ENCODE peak calls at places on chromosomes 1 and 21, in seven cellular contexts. L, T, C, A, I, Y and R are unnamed samples.

GRCh38 chr1:38938722-38939260 is 2.8 kb downstream of the RHBDL2 start:
- DNase-seq in T (no peak), I (no peak), L (no peak), Y (no peak), C (no peak), A (no peak), R (no peak)

GRCh38 chr1:86965012-86965826 is 50.8 kb downstream of the HS2ST1 start:
- DNase-seq in C (no peak), L (peak), Y (no peak), T (no peak), I (no peak), A (peak), R (no peak)

GRCh38 chr1:200035397-200035955 is 8.0 kb downstream of the NR5A2 start:
- DNase-seq in A (peak), C (no peak), L (no peak), I (no peak), Y (no peak), T (no peak), R (no peak)

GRCh38 chr1:234921266-234922062 is 207.2 kb downstream of the TOMM20 start:
- DNase-seq in T (no peak), Y (peak), L (no peak), I (peak), A (no peak), C (no peak), R (no peak)

GRCh38 chr1:114207635-114208034 is 54.0 kb upstream of the SYT6 start:
- DNase-seq in L (no peak), I (no peak), C (no peak), A (no peak), T (no peak), Y (no peak), R (no peak)

GRCh38 chr1:156464335-156464734 is 36.2 kb downstream of the MEF2D start:
- DNase-seq in Y (no peak), A (no peak), I (peak), T (no peak), L (no peak), C (no peak), R (no peak)

GRCh38 chr1:25688390-25689119 is 72.0 kb downstream of the MAN1C1 start:
- DNase-seq in A (peak), I (no peak), L (peak), Y (no peak), T (no peak), C (no peak), R (no peak)

GRCh38 chr21:33412832-33413519 is 9.8 kb downstream of the IFNGR2 start:
- DNase-seq in I (no peak), T (no peak), Y (no peak), L (peak), A (peak), C (no peak), R (no peak)

GRCh38 chr1:161706483-161707347 is at the start of gene FCRLA:
- DNase-seq in I (no peak), A (no peak), L (peak), Y (no peak), C (peak), T (no peak), R (peak)

GRCh38 chr1:233815865-233816264 is 88.6 kb upstream of the SLC35F3 start:
- DNase-seq in T (no peak), A (no peak), L (no peak), Y (no peak), I (no peak), C (no peak), R (no peak)

GRCh38 chr1:244395965-244396364 is 55.7 kb downstream of the ADSS2 start:
- DNase-seq in T (no peak), I (no peak), C (no peak), L (no peak), Y (no peak), A (no peak), R (no peak)

GRCh38 chr1:41876533-41877445 is 41.9 kb downstream of the HIVEP3 start:
- DNase-seq in C (no peak), Y (no peak), I (no peak), A (no peak), T (no peak), L (no peak), R (no peak)

GRCh38 chr1:60280764-60281278 is 207.3 kb upstream of the C1orf87 start:
- DNase-seq in C (no peak), A (no peak), Y (no peak), L (no peak), T (no peak), I (no peak), R (no peak)

GRCh38 chr1:12087797-12088314 is 24.8 kb downstream of the TNFRSF8 start:
- DNase-seq in Y (peak), T (no peak), C (no peak), A (peak), I (no peak), L (no peak), R (no peak)

GRCh38 chr1:31662463-31662862 is 17.8 kb upstream of the PEF1 start:
- DNase-seq in T (no peak), C (no peak), A (no peak), L (no peak), Y (no peak), I (no peak), R (no peak)

GRCh38 chr1:166330096-166330495 is 163.3 kb upstream of the FAM78B start:
- DNase-seq in T (no peak), Y (no peak), I (no peak), C (no peak), A (no peak), L (no peak), R (no peak)

GRCh38 chr1:23704834-23705495 is 13.4 kb downstream of the RPL11 start:
- DNase-seq in L (no peak), T (no peak), A (no peak), C (no peak), Y (no peak), I (no peak), R (no peak)

GRCh38 chr1:7401814-7402547 is 369.1 kb upstream of the VAMP3 start:
- DNase-seq in A (no peak), T (no peak), C (peak), Y (no peak), L (peak), I (no peak), R (peak)

GRCh38 chr1:235888119-235888643 is 21.5 kb upstream of the LYST start:
- DNase-seq in A (peak), I (no peak), T (no peak), L (no peak), C (no peak), Y (no peak), R (no peak)

GRCh38 chr1:115355069-115355468 is 17.0 kb upstream of the NGF start:
- DNase-seq in C (no peak), Y (no peak), L (no peak), T (no peak), I (no peak), A (no peak), R (no peak)

GRCh38 chr1:110019790-110020189 is 14.6 kb upstream of the STRIP1 start:
- DNase-seq in T (no peak), I (no peak), C (no peak), Y (no peak), L (no peak), A (no peak), R (no peak)

GRCh38 chr1:94799201-94799600 is 21.0 kb upstream of the SLC44A3 start:
- DNase-seq in T (no peak), A (no peak), I (no peak), L (no peak), Y (no peak), C (no peak), R (no peak)

GRCh38 chr1:208565761-208566440 is 321.7 kb upstream of the PLXNA2 start:
- DNase-seq in C (no peak), I (no peak), Y (no peak), L (no peak), A (no peak), T (no peak), R (no peak)

GRCh38 chr1:183896466-183897026 is 91.6 kb downstream of the RGL1 start:
- DNase-seq in C (peak), L (no peak), Y (no peak), A (no peak), T (no peak), I (no peak), R (no peak)

GRCh38 chr1:24190970-24191570 is 4.0 kb upstream of the IFNLR1 start:
- DNase-seq in T (no peak), L (no peak), I (no peak), C (no peak), Y (no peak), A (peak), R (no peak)

GRCh38 chr1:200888349-200888838 is 6.3 kb upstream of the INAVA start:
- DNase-seq in L (peak), A (peak), I (no peak), T (no peak), Y (no peak), C (no peak), R (no peak)

GRCh38 chr1:190475394-190476250 is 2.0 kb downstream of the BRINP3 start:
- DNase-seq in A (peak), C (no peak), Y (peak), I (no peak), L (peak), T (no peak), R (no peak)

GRCh38 chr1:224700915-224701531 is 84.9 kb downstream of the CNIH3 start:
- DNase-seq in C (no peak), A (peak), T (no peak), L (no peak), Y (no peak), I (no peak), R (no peak)

GRCh38 chr1:5692649-5693048 is 299.6 kb downstream of the NPHP4 start:
- DNase-seq in L (peak), I (no peak), T (no peak), C (no peak), Y (no peak), A (peak), R (no peak)

DNA sequence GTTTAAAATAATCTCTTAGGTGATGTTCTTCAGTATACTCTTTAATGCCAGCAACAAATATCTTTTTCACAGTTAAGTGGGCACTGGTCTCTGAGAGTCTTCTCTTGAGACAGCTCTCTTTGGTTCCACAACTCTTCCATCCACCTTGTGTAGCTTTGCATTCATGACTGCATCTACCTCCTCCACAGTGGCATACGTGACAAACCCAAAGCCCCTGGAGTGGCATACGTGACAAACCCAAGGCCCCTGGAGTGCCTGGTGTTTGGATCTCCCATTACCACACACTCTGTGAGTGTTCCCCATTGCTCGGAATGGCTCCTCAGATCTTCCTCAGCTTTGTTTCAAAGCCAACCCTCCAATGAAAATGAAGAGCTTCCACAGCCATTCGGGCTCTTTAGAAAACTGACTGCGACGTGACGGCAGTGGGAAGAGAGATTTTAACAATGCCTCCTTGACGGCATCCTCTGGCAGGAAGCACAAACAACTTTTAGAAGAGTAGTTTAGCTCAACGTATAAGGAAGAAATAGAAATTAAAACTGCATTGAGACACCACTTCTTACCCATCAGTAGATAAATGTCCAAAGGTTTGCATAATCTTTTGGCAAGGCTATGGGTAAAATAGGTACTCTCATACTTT is 45.8 kb downstream of the SLC30A7 start:
- DNase-seq in Y (no peak), C (no peak), I (no peak), T (no peak), A (no peak), L (no peak), R (no peak)
- H3K4me3 ChIP-seq in Y (no peak), C (no peak), I (no peak), T (no peak), A (no peak), L (no peak), R (no peak)

GRCh38 chr1:221723918-221724263 is 18.0 kb downstream of the DUSP10 start:
- DNase-seq in A (no peak), L (no peak), Y (no peak), C (no peak), T (no peak), I (no peak), R (no peak)

GRCh38 chr1:221724931-221725605 is 16.8 kb downstream of the DUSP10 start:
- DNase-seq in C (no peak), T (no peak), A (no peak), L (no peak), Y (peak), I (no peak), R (no peak)

GRCh38 chr1:221722254-221723017 is 19.5 kb downstream of the DUSP10 start:
- DNase-seq in L (no peak), I (no peak), Y (no peak), C (no peak), T (no peak), A (no peak), R (no peak)

GRCh38 chr1:221725683-221726330 is 16.1 kb downstream of the DUSP10 start:
- DNase-seq in L (no peak), T (no peak), C (no peak), I (no peak), Y (no peak), A (no peak), R (no peak)

DNA sequence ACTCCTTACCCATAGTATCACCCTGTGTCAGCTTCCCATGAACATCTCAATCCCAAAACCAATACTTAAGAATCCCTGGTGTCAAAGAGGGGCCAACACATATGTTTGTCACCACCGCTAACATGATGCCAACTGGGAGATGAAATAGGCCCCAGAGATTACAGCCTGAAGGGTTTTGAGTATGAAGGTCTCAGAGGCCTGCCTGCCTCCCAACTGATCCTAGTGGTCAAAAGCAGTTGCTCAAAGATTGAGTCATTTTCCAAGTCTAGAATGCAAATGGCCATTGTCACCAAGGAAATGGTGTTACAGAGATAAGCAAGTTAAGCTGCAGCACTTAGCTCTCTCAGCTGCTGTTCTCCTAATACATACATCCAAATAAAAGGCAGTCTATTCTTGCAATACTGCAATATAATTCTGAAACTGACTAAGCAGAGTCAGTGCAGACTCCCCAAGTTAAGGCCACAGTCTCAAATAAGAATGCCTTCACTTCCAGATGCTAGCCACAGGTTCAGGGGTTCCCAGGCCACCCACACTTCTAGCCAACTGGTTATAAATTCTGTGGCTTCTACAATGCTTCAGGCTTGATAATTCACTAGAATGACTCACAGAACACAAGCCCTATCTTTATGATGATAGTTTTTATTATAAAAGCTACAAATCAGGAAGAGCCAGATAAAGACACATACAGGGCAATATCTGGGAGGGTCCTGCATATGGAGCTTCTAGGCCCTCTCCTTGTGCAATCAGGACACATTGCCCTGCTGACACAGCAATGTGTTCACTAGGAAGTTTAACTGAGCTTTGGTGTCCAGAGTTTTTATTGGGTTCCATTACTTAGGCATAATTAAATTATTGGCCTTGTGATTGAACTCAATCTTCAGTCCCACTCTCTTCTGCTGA is 18.6 kb downstream of the DUSP10 start:
- DNase-seq in A (no peak), T (no peak), Y (no peak), L (no peak), C (no peak), I (no peak), R (no peak)
- TF ChIP-seq CTCF in A (no peak), T (no peak), Y (no peak), L (no peak), C (no peak), I (no peak), R (no peak)

DNA sequence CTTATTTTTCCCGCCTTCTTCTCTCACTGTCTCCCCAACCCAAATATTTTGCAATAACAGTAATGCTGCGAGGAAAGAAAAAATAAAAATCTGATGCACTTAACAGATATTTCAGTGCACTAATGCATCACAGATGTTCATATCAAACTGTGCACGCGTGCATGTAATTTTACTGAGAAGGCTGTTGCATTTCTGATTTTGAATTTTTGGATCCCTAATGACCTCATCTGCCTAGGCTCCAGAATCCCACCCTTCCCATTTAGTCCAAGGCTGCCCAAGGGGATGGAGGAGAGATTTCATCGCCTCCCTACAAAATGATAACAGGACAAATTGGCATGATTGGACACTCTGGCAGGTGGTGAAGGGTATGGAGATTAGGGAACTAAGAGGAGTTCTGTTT is 5.5 kb downstream of the TRABD2B start:
- DNase-seq in A (no peak), I (no peak), Y (no peak), T (no peak), C (no peak), L (no peak), R (no peak)
- H3K4me3 ChIP-seq in A (no peak), I (peak), Y (no peak), T (no peak), C (no peak), L (no peak), R (no peak)

GRCh38 chr1:15063783-15064182 is 89.8 kb upstream of the TMEM51 start:
- DNase-seq in L (no peak), Y (no peak), T (no peak), A (no peak), C (no peak), I (no peak), R (no peak)
- TF ChIP-seq CTCF in L (no peak), Y (no peak), T (no peak), A (no peak), C (no peak), I (no peak), R (no peak)

GRCh38 chr1:202194328-202194648 is 689 bp downstream of the LGR6 start:
- DNase-seq in L (no peak), Y (peak), A (no peak), I (no peak), C (no peak), T (no peak), R (no peak)
- H3K4me3 ChIP-seq in L (no peak), Y (no peak), A (no peak), I (peak), C (no peak), T (peak), R (no peak)

DNA sequence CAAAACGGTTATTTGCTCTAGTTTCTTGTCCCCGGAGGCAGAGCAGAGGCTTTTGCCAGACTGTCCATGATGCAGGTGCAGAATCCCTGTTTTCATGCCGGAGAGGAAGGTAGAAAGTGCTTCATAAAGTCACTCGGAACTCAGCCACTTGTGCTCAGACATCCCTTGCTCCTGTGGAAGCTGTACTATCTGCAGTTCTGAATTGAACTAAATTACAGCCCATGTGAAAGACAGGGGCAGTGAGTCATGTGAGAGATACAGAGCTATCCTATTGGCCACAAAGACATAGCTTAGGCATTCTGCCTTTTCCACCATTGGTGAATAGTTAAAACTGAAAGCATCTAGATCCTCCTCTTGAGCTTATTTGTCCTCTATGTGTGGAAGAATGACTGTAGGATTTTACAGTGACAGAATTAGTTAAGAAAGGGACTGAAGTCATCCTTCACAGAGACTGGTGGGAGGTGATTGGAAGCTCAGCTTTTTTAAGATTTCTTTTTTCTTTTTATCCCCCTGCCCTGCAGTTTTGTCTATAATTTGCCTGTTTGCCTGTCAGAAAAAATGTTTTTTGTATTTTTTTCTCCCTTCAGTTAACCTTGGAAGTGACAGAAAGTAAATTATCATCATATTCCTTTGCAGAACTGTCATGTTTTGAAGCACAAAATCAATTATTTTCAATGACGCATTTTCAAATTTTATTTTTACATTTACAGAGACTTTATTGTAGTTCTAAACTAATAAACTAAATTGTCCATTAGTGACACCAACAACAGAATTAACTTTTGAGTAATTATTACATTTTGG is 298.6 kb downstream of the PTPRC start:
- DNase-seq in L (peak), I (no peak), T (peak), C (peak), Y (no peak), A (peak), R (peak)
- TF ChIP-seq CTCF in L (no peak), I (no peak), T (no peak), C (no peak), Y (no peak), A (no peak), R (no peak)

DNA sequence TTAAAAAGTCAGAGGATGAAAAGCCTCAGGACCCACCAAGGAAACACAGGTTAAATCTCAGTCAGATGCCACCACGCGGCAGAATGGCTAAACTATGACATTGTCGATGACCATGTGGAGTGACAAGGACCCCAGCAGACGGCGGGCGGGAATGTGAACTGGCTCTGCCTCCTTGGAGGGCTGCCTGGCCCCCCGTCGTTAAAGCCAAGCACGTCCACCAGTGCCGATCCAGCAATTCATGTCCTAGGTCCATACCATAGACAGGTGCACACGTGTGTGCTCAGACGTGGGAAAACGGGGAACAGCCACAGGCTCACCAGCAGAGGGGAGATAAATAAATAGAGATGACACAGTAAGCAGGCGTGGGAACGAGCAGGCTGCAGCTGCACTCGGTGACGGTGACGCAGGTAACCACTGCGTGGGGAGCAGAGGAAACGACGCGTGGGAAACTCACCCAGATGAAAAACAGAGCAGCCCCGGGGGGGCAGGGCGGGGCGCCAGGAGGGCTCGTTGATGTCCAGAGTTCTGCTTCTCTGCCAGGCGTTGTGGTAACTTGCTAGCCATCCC is 28.3 kb upstream of the PCBP3 start:
- DNase-seq in L (no peak), I (peak), C (no peak), A (peak), T (no peak), Y (no peak), R (no peak)
- H3K4me3 ChIP-seq in L (no peak), I (peak), C (no peak), A (no peak), T (no peak), Y (no peak), R (no peak)